ENCODE peak calls at places on chromosome 9, in nine cellular contexts. One of them, this sample, is unnamed.

GRCh38 chr9:18996191-18996590 is 36.8 kb downstream of the SAXO1 start:
- DNase-seq in choroid plexus epithelial cell: no peak
- DNase-seq in GM20000: no peak
- DNase-seq in AG10803: no peak
- DNase-seq in nephron progenitor cell: no peak
- DNase-seq in cardiac fibroblast: no peak
- DNase-seq in psoas muscle: no peak
- DNase-seq in neural progenitor cell: no peak
- DNase-seq in upper lobe of right lung: no peak
- DNase-seq in this sample: no peak

GRCh38 chr9:72586388-72587160 is 65.2 kb downstream of the TMC1 start:
- DNase-seq in GM20000: no peak
- DNase-seq in cardiac fibroblast: peak
- DNase-seq in neural progenitor cell: no peak
- DNase-seq in choroid plexus epithelial cell: peak
- DNase-seq in nephron progenitor cell: no peak
- DNase-seq in AG10803: peak
- DNase-seq in psoas muscle: no peak
- DNase-seq in upper lobe of right lung: no peak
- DNase-seq in this sample: no peak

GRCh38 chr9:87546704-87547103 is 49.0 kb downstream of the DAPK1 start:
- DNase-seq in AG10803: no peak
- DNase-seq in choroid plexus epithelial cell: peak
- DNase-seq in cardiac fibroblast: peak
- DNase-seq in psoas muscle: no peak
- DNase-seq in nephron progenitor cell: no peak
- DNase-seq in GM20000: no peak
- DNase-seq in upper lobe of right lung: no peak
- DNase-seq in neural progenitor cell: no peak
- DNase-seq in this sample: no peak

GRCh38 chr9:113957778-113958430 is 81.8 kb downstream of the ZNF618 start:
- DNase-seq in GM20000: no peak
- DNase-seq in psoas muscle: no peak
- DNase-seq in cardiac fibroblast: peak
- DNase-seq in nephron progenitor cell: no peak
- DNase-seq in AG10803: peak
- DNase-seq in choroid plexus epithelial cell: peak
- DNase-seq in neural progenitor cell: no peak
- DNase-seq in upper lobe of right lung: no peak
- DNase-seq in this sample: no peak

GRCh38 chr9:3507395-3508077 is 18.3 kb downstream of the RFX3 start:
- DNase-seq in AG10803: no peak
- DNase-seq in cardiac fibroblast: no peak
- DNase-seq in choroid plexus epithelial cell: no peak
- DNase-seq in psoas muscle: no peak
- DNase-seq in nephron progenitor cell: no peak
- DNase-seq in GM20000: no peak
- DNase-seq in upper lobe of right lung: no peak
- DNase-seq in neural progenitor cell: no peak
- DNase-seq in this sample: no peak

GRCh38 chr9:38229123-38229829 is 160.2 kb upstream of the SHB start:
- DNase-seq in cardiac fibroblast: no peak
- DNase-seq in choroid plexus epithelial cell: no peak
- DNase-seq in psoas muscle: no peak
- DNase-seq in neural progenitor cell: peak
- DNase-seq in nephron progenitor cell: no peak
- DNase-seq in upper lobe of right lung: peak
- DNase-seq in AG10803: no peak
- DNase-seq in GM20000: no peak
- DNase-seq in this sample: no peak

GRCh38 chr9:99181621-99182020 is 40.1 kb downstream of the ALG2 start:
- DNase-seq in choroid plexus epithelial cell: peak
- DNase-seq in nephron progenitor cell: no peak
- DNase-seq in neural progenitor cell: no peak
- DNase-seq in upper lobe of right lung: no peak
- DNase-seq in psoas muscle: no peak
- DNase-seq in cardiac fibroblast: peak
- DNase-seq in GM20000: peak
- DNase-seq in AG10803: peak
- DNase-seq in this sample: peak

GRCh38 chr9:5630038-5630507 is 1.2 kb downstream of the RIC1 start:
- DNase-seq in nephron progenitor cell: no peak
- DNase-seq in GM20000: peak
- DNase-seq in psoas muscle: no peak
- DNase-seq in choroid plexus epithelial cell: peak
- DNase-seq in neural progenitor cell: no peak
- DNase-seq in AG10803: peak
- DNase-seq in cardiac fibroblast: peak
- DNase-seq in upper lobe of right lung: no peak
- DNase-seq in this sample: no peak

GRCh38 chr9:37201581-37201980 is 81.2 kb downstream of the ZCCHC7 start:
- DNase-seq in cardiac fibroblast: no peak
- DNase-seq in choroid plexus epithelial cell: no peak
- DNase-seq in psoas muscle: no peak
- DNase-seq in AG10803: no peak
- DNase-seq in upper lobe of right lung: no peak
- DNase-seq in nephron progenitor cell: no peak
- DNase-seq in neural progenitor cell: peak
- DNase-seq in GM20000: no peak
- DNase-seq in this sample: no peak

GRCh38 chr9:7192266-7192665 is 434.5 kb downstream of the KDM4C start:
- DNase-seq in cardiac fibroblast: no peak
- DNase-seq in AG10803: no peak
- DNase-seq in GM20000: no peak
- DNase-seq in nephron progenitor cell: no peak
- DNase-seq in upper lobe of right lung: no peak
- DNase-seq in psoas muscle: no peak
- DNase-seq in neural progenitor cell: no peak
- DNase-seq in choroid plexus epithelial cell: no peak
- DNase-seq in this sample: no peak

DNA sequence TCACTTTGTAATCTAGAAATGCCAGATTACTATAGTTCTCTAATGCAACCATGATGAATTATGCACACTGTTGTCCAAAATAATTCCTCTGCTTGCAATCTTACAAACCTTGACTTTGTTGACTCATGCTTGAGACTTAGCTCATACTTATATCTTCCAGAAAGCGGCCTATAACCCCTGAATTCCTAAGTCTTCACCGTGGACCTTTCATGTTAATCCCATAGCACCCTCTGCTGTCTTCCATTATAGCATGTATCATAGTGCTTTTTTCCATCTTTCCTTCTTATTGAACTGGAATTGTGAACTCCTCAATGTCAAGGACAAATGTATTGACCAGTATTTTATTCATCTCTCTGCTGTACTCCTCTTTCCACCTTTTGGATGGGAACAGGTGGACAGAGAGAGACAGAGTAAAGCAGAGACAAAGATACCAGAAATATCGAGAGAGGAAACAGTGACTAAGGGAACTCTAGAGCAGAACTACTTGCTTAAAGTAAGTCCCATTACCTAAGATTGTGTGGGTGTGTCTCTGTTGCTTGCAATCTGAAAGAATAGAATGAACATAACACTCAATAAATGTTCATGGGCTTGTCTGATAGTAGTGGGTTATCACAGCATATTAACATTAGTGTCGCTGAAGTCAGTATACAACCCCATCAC is 110.0 kb downstream of the LURAP1L start:
- DNase-seq in GM20000: no peak
- DNase-seq in upper lobe of right lung: no peak
- DNase-seq in psoas muscle: no peak
- DNase-seq in nephron progenitor cell: no peak
- DNase-seq in neural progenitor cell: peak
- DNase-seq in AG10803: peak
- DNase-seq in choroid plexus epithelial cell: peak
- DNase-seq in cardiac fibroblast: peak
- DNase-seq in this sample: no peak
- TF ChIP-seq CTCF in GM20000: no peak
- TF ChIP-seq CTCF in upper lobe of right lung: peak
- TF ChIP-seq CTCF in psoas muscle: peak
- TF ChIP-seq CTCF in nephron progenitor cell: peak
- TF ChIP-seq CTCF in neural progenitor cell: peak
- TF ChIP-seq CTCF in AG10803: peak
- TF ChIP-seq CTCF in choroid plexus epithelial cell: peak
- TF ChIP-seq CTCF in cardiac fibroblast: peak
- TF ChIP-seq CTCF in this sample: no peak

GRCh38 chr9:100700689-100701318 is 122.9 kb downstream of the CAVIN4 start:
- DNase-seq in AG10803: peak
- DNase-seq in psoas muscle: no peak
- DNase-seq in choroid plexus epithelial cell: peak
- DNase-seq in upper lobe of right lung: no peak
- DNase-seq in cardiac fibroblast: peak
- DNase-seq in neural progenitor cell: peak
- DNase-seq in GM20000: peak
- DNase-seq in nephron progenitor cell: peak
- DNase-seq in this sample: peak
- TF ChIP-seq CTCF in AG10803: peak
- TF ChIP-seq CTCF in psoas muscle: peak
- TF ChIP-seq CTCF in choroid plexus epithelial cell: peak
- TF ChIP-seq CTCF in upper lobe of right lung: peak
- TF ChIP-seq CTCF in cardiac fibroblast: no peak
- TF ChIP-seq CTCF in neural progenitor cell: peak
- TF ChIP-seq CTCF in GM20000: peak
- TF ChIP-seq CTCF in nephron progenitor cell: peak
- TF ChIP-seq CTCF in this sample: no peak

GRCh38 chr9:134642385-134643181 is 980 bp downstream of the COL5A1 start:
- DNase-seq in GM20000: peak
- DNase-seq in upper lobe of right lung: no peak
- DNase-seq in choroid plexus epithelial cell: peak
- DNase-seq in nephron progenitor cell: peak
- DNase-seq in psoas muscle: peak
- DNase-seq in cardiac fibroblast: peak
- DNase-seq in neural progenitor cell: peak
- DNase-seq in AG10803: peak
- DNase-seq in this sample: no peak
- TF ChIP-seq CTCF in GM20000: no peak
- TF ChIP-seq CTCF in upper lobe of right lung: no peak
- TF ChIP-seq CTCF in choroid plexus epithelial cell: peak
- TF ChIP-seq CTCF in nephron progenitor cell: no peak
- TF ChIP-seq CTCF in psoas muscle: no peak
- TF ChIP-seq CTCF in cardiac fibroblast: peak
- TF ChIP-seq CTCF in neural progenitor cell: peak
- TF ChIP-seq CTCF in AG10803: peak
- TF ChIP-seq CTCF in this sample: no peak

DNA sequence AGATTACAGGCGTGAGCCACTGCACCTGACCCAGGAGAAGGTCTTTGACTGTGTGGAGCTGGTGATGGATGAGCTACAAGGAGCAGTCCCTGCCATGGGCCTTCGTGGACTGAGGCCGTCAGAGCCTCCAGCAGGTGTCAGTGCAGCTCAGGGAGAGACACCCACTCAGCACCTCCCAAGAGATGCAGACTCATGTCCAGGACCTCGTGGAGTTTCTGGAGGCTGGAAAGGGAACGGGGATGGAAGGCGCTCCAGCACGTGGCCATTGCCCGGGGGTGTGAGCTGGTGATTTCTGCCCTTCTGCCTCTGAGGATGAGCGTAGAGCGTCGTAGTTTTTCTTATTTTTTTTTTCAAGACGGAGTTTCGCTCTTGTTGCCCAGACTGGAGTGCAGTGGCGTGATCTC is 9.5 kb downstream of the TOR4A start:
- DNase-seq in cardiac fibroblast: peak
- DNase-seq in GM20000: peak
- DNase-seq in choroid plexus epithelial cell: peak
- DNase-seq in nephron progenitor cell: peak
- DNase-seq in upper lobe of right lung: peak
- DNase-seq in neural progenitor cell: peak
- DNase-seq in psoas muscle: peak
- DNase-seq in AG10803: peak
- DNase-seq in this sample: peak
- TF ChIP-seq CTCF in cardiac fibroblast: peak
- TF ChIP-seq CTCF in GM20000: peak
- TF ChIP-seq CTCF in choroid plexus epithelial cell: peak
- TF ChIP-seq CTCF in nephron progenitor cell: peak
- TF ChIP-seq CTCF in upper lobe of right lung: peak
- TF ChIP-seq CTCF in neural progenitor cell: peak
- TF ChIP-seq CTCF in psoas muscle: peak
- TF ChIP-seq CTCF in AG10803: peak
- TF ChIP-seq CTCF in this sample: peak

GRCh38 chr9:128218518-128219389 is 15.6 kb downstream of the DNM1 start:
- DNase-seq in choroid plexus epithelial cell: peak
- DNase-seq in upper lobe of right lung: peak
- DNase-seq in GM20000: peak
- DNase-seq in neural progenitor cell: peak
- DNase-seq in cardiac fibroblast: peak
- DNase-seq in nephron progenitor cell: peak
- DNase-seq in AG10803: peak
- DNase-seq in psoas muscle: peak
- DNase-seq in this sample: peak
- TF ChIP-seq CTCF in choroid plexus epithelial cell: no peak
- TF ChIP-seq CTCF in upper lobe of right lung: no peak
- TF ChIP-seq CTCF in GM20000: no peak
- TF ChIP-seq CTCF in neural progenitor cell: no peak
- TF ChIP-seq CTCF in cardiac fibroblast: no peak
- TF ChIP-seq CTCF in nephron progenitor cell: no peak
- TF ChIP-seq CTCF in AG10803: no peak
- TF ChIP-seq CTCF in psoas muscle: no peak
- TF ChIP-seq CTCF in this sample: no peak

DNA sequence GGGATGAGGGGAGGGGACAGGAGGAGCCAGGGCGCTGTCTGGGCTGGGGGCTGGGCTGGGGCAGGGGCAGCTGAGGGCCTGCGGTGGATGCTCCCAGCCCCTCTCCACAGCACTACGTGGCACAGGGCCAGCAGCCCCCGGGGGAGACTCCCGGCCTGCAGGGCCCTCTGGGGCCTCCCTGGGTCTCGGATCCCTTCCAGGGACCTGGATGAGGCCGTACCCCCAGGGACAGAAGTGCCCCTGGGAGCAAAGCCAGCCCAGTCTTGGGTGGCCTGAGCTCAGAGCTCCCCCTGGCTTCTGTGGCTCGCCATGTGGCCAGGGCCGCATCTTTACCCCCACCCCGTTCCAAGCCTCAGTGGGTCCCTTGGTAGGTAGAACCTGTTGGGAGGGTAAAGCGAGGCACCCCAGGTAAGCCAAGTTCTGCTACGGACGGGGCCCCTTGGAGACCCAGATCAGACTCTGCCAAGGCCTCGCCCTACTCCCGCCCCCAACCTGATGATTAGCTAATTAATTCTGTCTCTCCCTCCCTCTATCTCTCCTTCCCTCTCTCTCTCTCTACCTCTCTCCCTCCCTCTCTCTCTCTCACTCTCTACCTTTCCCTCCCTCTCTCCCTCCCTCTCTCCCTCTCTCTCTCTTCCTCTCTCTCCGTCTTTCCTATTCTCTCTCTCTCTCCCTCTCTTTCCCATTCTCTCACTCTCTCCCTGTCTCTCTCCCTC is 24.3 kb downstream of the KCNT1 start:
- DNase-seq in neural progenitor cell: no peak
- DNase-seq in choroid plexus epithelial cell: no peak
- DNase-seq in AG10803: no peak
- DNase-seq in cardiac fibroblast: no peak
- DNase-seq in nephron progenitor cell: no peak
- DNase-seq in GM20000: no peak
- DNase-seq in upper lobe of right lung: no peak
- DNase-seq in psoas muscle: no peak
- DNase-seq in this sample: no peak
- TF ChIP-seq CTCF in neural progenitor cell: peak
- TF ChIP-seq CTCF in choroid plexus epithelial cell: peak
- TF ChIP-seq CTCF in AG10803: no peak
- TF ChIP-seq CTCF in cardiac fibroblast: no peak
- TF ChIP-seq CTCF in nephron progenitor cell: no peak
- TF ChIP-seq CTCF in GM20000: no peak
- TF ChIP-seq CTCF in upper lobe of right lung: no peak
- TF ChIP-seq CTCF in psoas muscle: no peak
- TF ChIP-seq CTCF in this sample: no peak

This sample was measured in GM13976.